ENCODE peak calls at places on chromosomes 6 and 20, in seven cellular contexts. One of them, this sample, is unnamed.
A peak's percentile ranks its signal among the peaks of the same experiment; 100 is the strongest.

GRCh38 chr6:136290406-136291010 is 862 bp upstream of the BCLAF1 start:
- DNase-seq in thyroid gland: peak; percentile 67
- DNase-seq in NCI-H1436: peak; percentile 59
- DNase-seq in HCT116: peak; percentile 51
- DNase-seq in SW 1271: peak; percentile 17
- DNase-seq in activated CD8-positive, alpha-beta memory T cell treated with anti-CD3 and anti-CD28 coated beads, Interleukin-2, amount 50 U/mL, for 48 hours: peak; percentile 82
- DNase-seq in fibroblast of lung: peak; percentile 91
- DNase-seq in this sample: no peak

GRCh38 chr6:161498359-161498758 is 224.5 kb upstream of the AGPAT4 start:
- DNase-seq in thyroid gland: no peak
- DNase-seq in NCI-H1436: peak; percentile 80
- DNase-seq in HCT116: peak; percentile 66
- DNase-seq in SW 1271: no peak
- DNase-seq in activated CD8-positive, alpha-beta memory T cell treated with anti-CD3 and anti-CD28 coated beads, Interleukin-2, amount 50 U/mL, for 48 hours: no peak
- DNase-seq in fibroblast of lung: peak; percentile 58
- DNase-seq in this sample: no peak

GRCh38 chr20:61263938-61264337 is 11.9 kb downstream of the CDH4 start:
- DNase-seq in thyroid gland: no peak
- DNase-seq in NCI-H1436: no peak
- DNase-seq in HCT116: no peak
- DNase-seq in SW 1271: no peak
- DNase-seq in activated CD8-positive, alpha-beta memory T cell treated with anti-CD3 and anti-CD28 coated beads, Interleukin-2, amount 50 U/mL, for 48 hours: no peak
- DNase-seq in fibroblast of lung: no peak
- DNase-seq in this sample: no peak

GRCh38 chr20:32018269-32019155 is 8.3 kb downstream of the CCM2L start:
- DNase-seq in thyroid gland: peak; percentile 63
- DNase-seq in NCI-H1436: peak; percentile 85
- DNase-seq in HCT116: peak; percentile 81
- DNase-seq in SW 1271: peak; percentile 73
- DNase-seq in activated CD8-positive, alpha-beta memory T cell treated with anti-CD3 and anti-CD28 coated beads, Interleukin-2, amount 50 U/mL, for 48 hours: peak; percentile 71
- DNase-seq in fibroblast of lung: no peak
- DNase-seq in this sample: peak; percentile 87

GRCh38 chr20:45345104-45345936 is 2.9 kb downstream of the SDC4 start:
- DNase-seq in thyroid gland: peak; percentile 94
- DNase-seq in NCI-H1436: no peak
- DNase-seq in HCT116: no peak
- DNase-seq in SW 1271: no peak
- DNase-seq in activated CD8-positive, alpha-beta memory T cell treated with anti-CD3 and anti-CD28 coated beads, Interleukin-2, amount 50 U/mL, for 48 hours: no peak
- DNase-seq in fibroblast of lung: no peak
- DNase-seq in this sample: no peak

GRCh38 chr6:158020811-158021210 is 39.1 kb downstream of the SYNJ2 start:
- DNase-seq in thyroid gland: no peak
- DNase-seq in NCI-H1436: no peak
- DNase-seq in HCT116: no peak
- DNase-seq in SW 1271: no peak
- DNase-seq in activated CD8-positive, alpha-beta memory T cell treated with anti-CD3 and anti-CD28 coated beads, Interleukin-2, amount 50 U/mL, for 48 hours: no peak
- DNase-seq in fibroblast of lung: no peak
- DNase-seq in this sample: no peak

GRCh38 chr6:49551126-49551865 is 828 bp downstream of the C6orf141 start:
- DNase-seq in thyroid gland: peak; percentile 5
- DNase-seq in NCI-H1436: peak; percentile 8
- DNase-seq in HCT116: no peak
- DNase-seq in SW 1271: no peak
- DNase-seq in activated CD8-positive, alpha-beta memory T cell treated with anti-CD3 and anti-CD28 coated beads, Interleukin-2, amount 50 U/mL, for 48 hours: peak; percentile 60
- DNase-seq in fibroblast of lung: no peak
- DNase-seq in this sample: no peak

GRCh38 chr20:37564388-37565133 is 36.9 kb upstream of the BLCAP start:
- DNase-seq in thyroid gland: peak; percentile 20
- DNase-seq in NCI-H1436: peak; percentile 52
- DNase-seq in HCT116: no peak
- DNase-seq in SW 1271: no peak
- DNase-seq in activated CD8-positive, alpha-beta memory T cell treated with anti-CD3 and anti-CD28 coated beads, Interleukin-2, amount 50 U/mL, for 48 hours: peak; percentile 87
- DNase-seq in fibroblast of lung: peak; percentile 9
- DNase-seq in this sample: peak; percentile 82

GRCh38 chr6:34791164-34791841 is 580 bp upstream of the BLTP3A start:
- DNase-seq in thyroid gland: peak; percentile 50
- DNase-seq in NCI-H1436: peak; percentile 46
- DNase-seq in HCT116: peak; percentile 10
- DNase-seq in SW 1271: no peak
- DNase-seq in activated CD8-positive, alpha-beta memory T cell treated with anti-CD3 and anti-CD28 coated beads, Interleukin-2, amount 50 U/mL, for 48 hours: peak; percentile 77
- DNase-seq in fibroblast of lung: peak; percentile 29
- DNase-seq in this sample: peak; percentile 70

GRCh38 chr6:157760589-157761330 is 62.3 kb upstream of the SNX9 start:
- DNase-seq in thyroid gland: no peak
- DNase-seq in NCI-H1436: no peak
- DNase-seq in HCT116: no peak
- DNase-seq in SW 1271: no peak
- DNase-seq in activated CD8-positive, alpha-beta memory T cell treated with anti-CD3 and anti-CD28 coated beads, Interleukin-2, amount 50 U/mL, for 48 hours: no peak
- DNase-seq in fibroblast of lung: peak; percentile 82
- DNase-seq in this sample: no peak

GRCh38 chr20:51480507-51481270 is 61.8 kb downstream of the NFATC2 start:
- DNase-seq in thyroid gland: no peak
- DNase-seq in NCI-H1436: no peak
- DNase-seq in HCT116: no peak
- DNase-seq in SW 1271: no peak
- DNase-seq in activated CD8-positive, alpha-beta memory T cell treated with anti-CD3 and anti-CD28 coated beads, Interleukin-2, amount 50 U/mL, for 48 hours: peak; percentile 76
- DNase-seq in fibroblast of lung: no peak
- DNase-seq in this sample: no peak

GRCh38 chr20:3273371-3273770 is 34.4 kb upstream of the SLC4A11 start:
- DNase-seq in thyroid gland: no peak
- DNase-seq in NCI-H1436: no peak
- DNase-seq in HCT116: no peak
- DNase-seq in SW 1271: no peak
- DNase-seq in activated CD8-positive, alpha-beta memory T cell treated with anti-CD3 and anti-CD28 coated beads, Interleukin-2, amount 50 U/mL, for 48 hours: no peak
- DNase-seq in fibroblast of lung: no peak
- DNase-seq in this sample: no peak

GRCh38 chr20:36525620-36526365 is 15.5 kb upstream of the MYL9 start:
- DNase-seq in thyroid gland: no peak
- DNase-seq in NCI-H1436: no peak
- DNase-seq in HCT116: no peak
- DNase-seq in SW 1271: no peak
- DNase-seq in activated CD8-positive, alpha-beta memory T cell treated with anti-CD3 and anti-CD28 coated beads, Interleukin-2, amount 50 U/mL, for 48 hours: no peak
- DNase-seq in fibroblast of lung: no peak
- DNase-seq in this sample: no peak

GRCh38 chr6:54093306-54093705 is 17.9 kb upstream of the MLIP start:
- DNase-seq in thyroid gland: no peak
- DNase-seq in NCI-H1436: no peak
- DNase-seq in HCT116: no peak
- DNase-seq in SW 1271: no peak
- DNase-seq in activated CD8-positive, alpha-beta memory T cell treated with anti-CD3 and anti-CD28 coated beads, Interleukin-2, amount 50 U/mL, for 48 hours: no peak
- DNase-seq in fibroblast of lung: no peak
- DNase-seq in this sample: no peak

GRCh38 chr6:158653577-158654354 is 3.9 kb downstream of the SYTL3 start:
- DNase-seq in thyroid gland: no peak
- DNase-seq in NCI-H1436: no peak
- DNase-seq in HCT116: no peak
- DNase-seq in SW 1271: no peak
- DNase-seq in activated CD8-positive, alpha-beta memory T cell treated with anti-CD3 and anti-CD28 coated beads, Interleukin-2, amount 50 U/mL, for 48 hours: peak; percentile 88
- DNase-seq in fibroblast of lung: peak; percentile 53
- DNase-seq in this sample: peak; percentile 42

GRCh38 chr6:53979468-53980067 is 131.7 kb upstream of the MLIP start:
- DNase-seq in thyroid gland: no peak
- DNase-seq in NCI-H1436: peak; percentile 17
- DNase-seq in HCT116: peak; percentile 46
- DNase-seq in SW 1271: no peak
- DNase-seq in activated CD8-positive, alpha-beta memory T cell treated with anti-CD3 and anti-CD28 coated beads, Interleukin-2, amount 50 U/mL, for 48 hours: no peak
- DNase-seq in fibroblast of lung: peak; percentile 69
- DNase-seq in this sample: no peak

GRCh38 chr6:40038626-40039025 is 104.4 kb upstream of the MOCS1 start:
- DNase-seq in thyroid gland: no peak
- DNase-seq in NCI-H1436: no peak
- DNase-seq in HCT116: no peak
- DNase-seq in SW 1271: no peak
- DNase-seq in activated CD8-positive, alpha-beta memory T cell treated with anti-CD3 and anti-CD28 coated beads, Interleukin-2, amount 50 U/mL, for 48 hours: no peak
- DNase-seq in fibroblast of lung: no peak
- DNase-seq in this sample: no peak

GRCh38 chr6:7542878-7543394 is 1.5 kb downstream of the DSP start:
- DNase-seq in thyroid gland: peak; percentile 91
- DNase-seq in NCI-H1436: no peak
- DNase-seq in HCT116: peak; percentile 56
- DNase-seq in SW 1271: no peak
- DNase-seq in activated CD8-positive, alpha-beta memory T cell treated with anti-CD3 and anti-CD28 coated beads, Interleukin-2, amount 50 U/mL, for 48 hours: no peak
- DNase-seq in fibroblast of lung: no peak
- DNase-seq in this sample: no peak

GRCh38 chr6:159168536-159169192 is 536 bp upstream of the FNDC1 start:
- DNase-seq in thyroid gland: peak; percentile 68
- DNase-seq in NCI-H1436: no peak
- DNase-seq in HCT116: no peak
- DNase-seq in SW 1271: no peak
- DNase-seq in activated CD8-positive, alpha-beta memory T cell treated with anti-CD3 and anti-CD28 coated beads, Interleukin-2, amount 50 U/mL, for 48 hours: peak; percentile 57
- DNase-seq in fibroblast of lung: peak; percentile 49
- DNase-seq in this sample: no peak

GRCh38 chr6:30902709-30903108 is 5.3 kb upstream of the GTF2H4 start:
- DNase-seq in thyroid gland: no peak
- DNase-seq in NCI-H1436: no peak
- DNase-seq in HCT116: no peak
- DNase-seq in SW 1271: no peak
- DNase-seq in activated CD8-positive, alpha-beta memory T cell treated with anti-CD3 and anti-CD28 coated beads, Interleukin-2, amount 50 U/mL, for 48 hours: no peak
- DNase-seq in fibroblast of lung: no peak
- DNase-seq in this sample: no peak

GRCh38 chr6:137290601-137291261 is 71.5 kb upstream of the IFNGR1 start:
- DNase-seq in thyroid gland: no peak
- DNase-seq in NCI-H1436: no peak
- DNase-seq in HCT116: no peak
- DNase-seq in SW 1271: no peak
- DNase-seq in activated CD8-positive, alpha-beta memory T cell treated with anti-CD3 and anti-CD28 coated beads, Interleukin-2, amount 50 U/mL, for 48 hours: no peak
- DNase-seq in fibroblast of lung: no peak
- DNase-seq in this sample: no peak

GRCh38 chr6:132763269-132763668 is 5.6 kb upstream of the VNN2 start:
- DNase-seq in thyroid gland: no peak
- DNase-seq in NCI-H1436: no peak
- DNase-seq in HCT116: no peak
- DNase-seq in SW 1271: no peak
- DNase-seq in activated CD8-positive, alpha-beta memory T cell treated with anti-CD3 and anti-CD28 coated beads, Interleukin-2, amount 50 U/mL, for 48 hours: peak; percentile 58
- DNase-seq in fibroblast of lung: no peak
- DNase-seq in this sample: no peak

GRCh38 chr6:140434761-140435160 is 1060.3 kb upstream of the CITED2 start:
- DNase-seq in thyroid gland: no peak
- DNase-seq in NCI-H1436: no peak
- DNase-seq in HCT116: no peak
- DNase-seq in SW 1271: no peak
- DNase-seq in activated CD8-positive, alpha-beta memory T cell treated with anti-CD3 and anti-CD28 coated beads, Interleukin-2, amount 50 U/mL, for 48 hours: no peak
- DNase-seq in fibroblast of lung: no peak
- DNase-seq in this sample: no peak

GRCh38 chr20:4957939-4958362 is 43.4 kb downstream of the SLC23A2 start:
- DNase-seq in thyroid gland: peak; percentile 88
- DNase-seq in NCI-H1436: no peak
- DNase-seq in HCT116: no peak
- DNase-seq in SW 1271: no peak
- DNase-seq in activated CD8-positive, alpha-beta memory T cell treated with anti-CD3 and anti-CD28 coated beads, Interleukin-2, amount 50 U/mL, for 48 hours: no peak
- DNase-seq in fibroblast of lung: no peak
- DNase-seq in this sample: no peak

GRCh38 chr6:126444874-126445273 is 105.0 kb downstream of the CENPW start:
- DNase-seq in thyroid gland: no peak
- DNase-seq in NCI-H1436: no peak
- DNase-seq in HCT116: no peak
- DNase-seq in SW 1271: no peak
- DNase-seq in activated CD8-positive, alpha-beta memory T cell treated with anti-CD3 and anti-CD28 coated beads, Interleukin-2, amount 50 U/mL, for 48 hours: no peak
- DNase-seq in fibroblast of lung: peak; percentile 28
- DNase-seq in this sample: no peak

GRCh38 chr6:119347466-119348307 is 1.9 kb downstream of the MAN1A1 start:
- DNase-seq in thyroid gland: peak; percentile 59
- DNase-seq in NCI-H1436: no peak
- DNase-seq in HCT116: no peak
- DNase-seq in SW 1271: no peak
- DNase-seq in activated CD8-positive, alpha-beta memory T cell treated with anti-CD3 and anti-CD28 coated beads, Interleukin-2, amount 50 U/mL, for 48 hours: peak; percentile 65
- DNase-seq in fibroblast of lung: no peak
- DNase-seq in this sample: no peak

GRCh38 chr6:163630575-163630974 is 216.1 kb downstream of the QKI start:
- DNase-seq in thyroid gland: no peak
- DNase-seq in NCI-H1436: no peak
- DNase-seq in HCT116: no peak
- DNase-seq in SW 1271: no peak
- DNase-seq in activated CD8-positive, alpha-beta memory T cell treated with anti-CD3 and anti-CD28 coated beads, Interleukin-2, amount 50 U/mL, for 48 hours: no peak
- DNase-seq in fibroblast of lung: no peak
- DNase-seq in this sample: no peak

GRCh38 chr6:110689275-110689935 is 125.9 kb downstream of the CDK19 start:
- DNase-seq in thyroid gland: peak; percentile 41
- DNase-seq in NCI-H1436: peak; percentile 54
- DNase-seq in HCT116: no peak
- DNase-seq in SW 1271: no peak
- DNase-seq in activated CD8-positive, alpha-beta memory T cell treated with anti-CD3 and anti-CD28 coated beads, Interleukin-2, amount 50 U/mL, for 48 hours: no peak
- DNase-seq in fibroblast of lung: no peak
- DNase-seq in this sample: no peak

GRCh38 chr6:13422601-13423247 is 64.7 kb downstream of the GFOD1 start:
- DNase-seq in thyroid gland: peak; percentile 68
- DNase-seq in NCI-H1436: no peak
- DNase-seq in HCT116: no peak
- DNase-seq in SW 1271: no peak
- DNase-seq in activated CD8-positive, alpha-beta memory T cell treated with anti-CD3 and anti-CD28 coated beads, Interleukin-2, amount 50 U/mL, for 48 hours: no peak
- DNase-seq in fibroblast of lung: no peak
- DNase-seq in this sample: no peak

GRCh38 chr6:85078071-85078470 is 313.7 kb upstream of the TBX18 start:
- DNase-seq in thyroid gland: no peak
- DNase-seq in NCI-H1436: no peak
- DNase-seq in HCT116: peak; percentile 26
- DNase-seq in SW 1271: no peak
- DNase-seq in activated CD8-positive, alpha-beta memory T cell treated with anti-CD3 and anti-CD28 coated beads, Interleukin-2, amount 50 U/mL, for 48 hours: no peak
- DNase-seq in fibroblast of lung: peak; percentile 85
- DNase-seq in this sample: no peak

GRCh38 chr20:22597303-22597702 is 12.9 kb upstream of the FOXA2 start:
- DNase-seq in thyroid gland: no peak
- DNase-seq in NCI-H1436: no peak
- DNase-seq in HCT116: no peak
- DNase-seq in SW 1271: no peak
- DNase-seq in activated CD8-positive, alpha-beta memory T cell treated with anti-CD3 and anti-CD28 coated beads, Interleukin-2, amount 50 U/mL, for 48 hours: no peak
- DNase-seq in fibroblast of lung: no peak
- DNase-seq in this sample: no peak

GRCh38 chr6:168578036-168578435 is 137.1 kb downstream of the SMOC2 start:
- DNase-seq in thyroid gland: no peak
- DNase-seq in NCI-H1436: no peak
- DNase-seq in HCT116: no peak
- DNase-seq in SW 1271: no peak
- DNase-seq in activated CD8-positive, alpha-beta memory T cell treated with anti-CD3 and anti-CD28 coated beads, Interleukin-2, amount 50 U/mL, for 48 hours: no peak
- DNase-seq in fibroblast of lung: no peak
- DNase-seq in this sample: no peak

GRCh38 chr6:106534564-106534982 is 94.7 kb downstream of the RTN4IP1 start:
- DNase-seq in thyroid gland: no peak
- DNase-seq in NCI-H1436: no peak
- DNase-seq in HCT116: no peak
- DNase-seq in SW 1271: no peak
- DNase-seq in activated CD8-positive, alpha-beta memory T cell treated with anti-CD3 and anti-CD28 coated beads, Interleukin-2, amount 50 U/mL, for 48 hours: no peak
- DNase-seq in fibroblast of lung: no peak
- DNase-seq in this sample: no peak

GRCh38 chr6:137808191-137808590 is 58.9 kb upstream of the TNFAIP3 start:
- DNase-seq in thyroid gland: no peak
- DNase-seq in NCI-H1436: no peak
- DNase-seq in HCT116: no peak
- DNase-seq in SW 1271: peak; percentile 15
- DNase-seq in activated CD8-positive, alpha-beta memory T cell treated with anti-CD3 and anti-CD28 coated beads, Interleukin-2, amount 50 U/mL, for 48 hours: no peak
- DNase-seq in fibroblast of lung: peak; percentile 70
- DNase-seq in this sample: no peak

GRCh38 chr6:45376310-45377040 is 1.3 kb downstream of the SUPT3H start:
- DNase-seq in thyroid gland: no peak
- DNase-seq in NCI-H1436: no peak
- DNase-seq in HCT116: no peak
- DNase-seq in SW 1271: no peak
- DNase-seq in activated CD8-positive, alpha-beta memory T cell treated with anti-CD3 and anti-CD28 coated beads, Interleukin-2, amount 50 U/mL, for 48 hours: no peak
- DNase-seq in fibroblast of lung: peak; percentile 26
- DNase-seq in this sample: no peak

GRCh38 chr6:74222768-74223321 is 526.8 kb downstream of the CD109 start:
- DNase-seq in thyroid gland: no peak
- DNase-seq in NCI-H1436: no peak
- DNase-seq in HCT116: no peak
- DNase-seq in SW 1271: no peak
- DNase-seq in activated CD8-positive, alpha-beta memory T cell treated with anti-CD3 and anti-CD28 coated beads, Interleukin-2, amount 50 U/mL, for 48 hours: no peak
- DNase-seq in fibroblast of lung: peak; percentile 22
- DNase-seq in this sample: no peak

GRCh38 chr20:8854566-8854965 is 214.3 kb upstream of the PLCB4 start:
- DNase-seq in thyroid gland: peak; percentile 5
- DNase-seq in NCI-H1436: no peak
- DNase-seq in HCT116: no peak
- DNase-seq in SW 1271: no peak
- DNase-seq in activated CD8-positive, alpha-beta memory T cell treated with anti-CD3 and anti-CD28 coated beads, Interleukin-2, amount 50 U/mL, for 48 hours: no peak
- DNase-seq in fibroblast of lung: peak; percentile 72
- DNase-seq in this sample: no peak

GRCh38 chr6:26197736-26198625 is 110.8 kb downstream of the HFE start:
- DNase-seq in thyroid gland: peak; percentile 43
- DNase-seq in NCI-H1436: no peak
- DNase-seq in HCT116: peak; percentile 35
- DNase-seq in SW 1271: no peak
- DNase-seq in activated CD8-positive, alpha-beta memory T cell treated with anti-CD3 and anti-CD28 coated beads, Interleukin-2, amount 50 U/mL, for 48 hours: peak; percentile 79
- DNase-seq in fibroblast of lung: peak; percentile 39
- DNase-seq in this sample: no peak